ENCODE peak calls at places on chromosomes 12 and 14, in seven cellular contexts. One of them, this sample, is unnamed.

GRCh38 chr12:34289431-34290190 is 267.3 kb downstream of the ALG10 start:
- DNase-seq in activated CD4-positive, alpha-beta T cell treated with anti-CD3 and anti-CD28 coated beads for 36 hours: no peak
- DNase-seq in NCI-H1694 treated with DMSO at 0.1 percent for 48 hours: no peak
- DNase-seq in aorta: peak
- DNase-seq in A172: no peak
- DNase-seq in HS-5: no peak
- DNase-seq in EH: no peak
- DNase-seq in this sample: no peak

GRCh38 chr12:75970310-75970709 is 61.3 kb downstream of the PHLDA1 start:
- DNase-seq in activated CD4-positive, alpha-beta T cell treated with anti-CD3 and anti-CD28 coated beads for 36 hours: no peak
- DNase-seq in NCI-H1694 treated with DMSO at 0.1 percent for 48 hours: no peak
- DNase-seq in aorta: no peak
- DNase-seq in A172: no peak
- DNase-seq in HS-5: no peak
- DNase-seq in EH: no peak
- DNase-seq in this sample: no peak

GRCh38 chr14:51783765-51784164 is 76.6 kb upstream of the GNG2 start:
- DNase-seq in activated CD4-positive, alpha-beta T cell treated with anti-CD3 and anti-CD28 coated beads for 36 hours: no peak
- DNase-seq in NCI-H1694 treated with DMSO at 0.1 percent for 48 hours: no peak
- DNase-seq in aorta: no peak
- DNase-seq in A172: no peak
- DNase-seq in HS-5: peak
- DNase-seq in EH: peak
- DNase-seq in this sample: no peak

GRCh38 chr12:114166360-114166759 is 200.2 kb upstream of the RBM19 start:
- DNase-seq in activated CD4-positive, alpha-beta T cell treated with anti-CD3 and anti-CD28 coated beads for 36 hours: peak
- DNase-seq in NCI-H1694 treated with DMSO at 0.1 percent for 48 hours: no peak
- DNase-seq in aorta: no peak
- DNase-seq in A172: peak
- DNase-seq in HS-5: no peak
- DNase-seq in EH: peak
- DNase-seq in this sample: peak

GRCh38 chr12:27814851-27815591 is 35.0 kb upstream of the MANSC4 start:
- DNase-seq in activated CD4-positive, alpha-beta T cell treated with anti-CD3 and anti-CD28 coated beads for 36 hours: no peak
- DNase-seq in NCI-H1694 treated with DMSO at 0.1 percent for 48 hours: no peak
- DNase-seq in aorta: no peak
- DNase-seq in A172: no peak
- DNase-seq in HS-5: no peak
- DNase-seq in EH: peak
- DNase-seq in this sample: no peak

GRCh38 chr12:46933947-46934346 is 108.2 kb upstream of the SLC38A4 start:
- DNase-seq in activated CD4-positive, alpha-beta T cell treated with anti-CD3 and anti-CD28 coated beads for 36 hours: no peak
- DNase-seq in NCI-H1694 treated with DMSO at 0.1 percent for 48 hours: peak
- DNase-seq in aorta: no peak
- DNase-seq in A172: peak
- DNase-seq in HS-5: no peak
- DNase-seq in EH: peak
- DNase-seq in this sample: no peak

GRCh38 chr14:56686416-56686815 is 106.8 kb downstream of the TMEM260 start:
- DNase-seq in activated CD4-positive, alpha-beta T cell treated with anti-CD3 and anti-CD28 coated beads for 36 hours: peak
- DNase-seq in NCI-H1694 treated with DMSO at 0.1 percent for 48 hours: peak
- DNase-seq in aorta: no peak
- DNase-seq in A172: no peak
- DNase-seq in HS-5: no peak
- DNase-seq in EH: no peak
- DNase-seq in this sample: no peak

GRCh38 chr12:56151672-56152131 is 685 bp upstream of the MYL6B start:
- DNase-seq in activated CD4-positive, alpha-beta T cell treated with anti-CD3 and anti-CD28 coated beads for 36 hours: peak
- DNase-seq in NCI-H1694 treated with DMSO at 0.1 percent for 48 hours: peak
- DNase-seq in aorta: peak
- DNase-seq in A172: no peak
- DNase-seq in HS-5: no peak
- DNase-seq in EH: no peak
- DNase-seq in this sample: peak

GRCh38 chr12:122499991-122500684 is 594 bp downstream of the ZCCHC8 start:
- DNase-seq in activated CD4-positive, alpha-beta T cell treated with anti-CD3 and anti-CD28 coated beads for 36 hours: peak
- DNase-seq in NCI-H1694 treated with DMSO at 0.1 percent for 48 hours: peak
- DNase-seq in aorta: peak
- DNase-seq in A172: peak
- DNase-seq in HS-5: peak
- DNase-seq in EH: peak
- DNase-seq in this sample: peak

GRCh38 chr12:49043856-49044258 is 16.7 kb downstream of the KMT2D start:
- DNase-seq in activated CD4-positive, alpha-beta T cell treated with anti-CD3 and anti-CD28 coated beads for 36 hours: peak
- DNase-seq in NCI-H1694 treated with DMSO at 0.1 percent for 48 hours: peak
- DNase-seq in aorta: peak
- DNase-seq in A172: no peak
- DNase-seq in HS-5: no peak
- DNase-seq in EH: peak
- DNase-seq in this sample: peak

GRCh38 chr12:59191372-59191771 is 271.1 kb upstream of the LRIG3 start:
- DNase-seq in activated CD4-positive, alpha-beta T cell treated with anti-CD3 and anti-CD28 coated beads for 36 hours: no peak
- DNase-seq in NCI-H1694 treated with DMSO at 0.1 percent for 48 hours: no peak
- DNase-seq in aorta: no peak
- DNase-seq in A172: no peak
- DNase-seq in HS-5: no peak
- DNase-seq in EH: no peak
- DNase-seq in this sample: no peak

GRCh38 chr12:53065470-53065869 is 13.7 kb downstream of the SPRYD3 start:
- DNase-seq in activated CD4-positive, alpha-beta T cell treated with anti-CD3 and anti-CD28 coated beads for 36 hours: peak
- DNase-seq in NCI-H1694 treated with DMSO at 0.1 percent for 48 hours: no peak
- DNase-seq in aorta: peak
- DNase-seq in A172: no peak
- DNase-seq in HS-5: no peak
- DNase-seq in EH: peak
- DNase-seq in this sample: no peak

GRCh38 chr12:79983969-79984629 is 49.2 kb upstream of the PPP1R12A start:
- DNase-seq in activated CD4-positive, alpha-beta T cell treated with anti-CD3 and anti-CD28 coated beads for 36 hours: no peak
- DNase-seq in NCI-H1694 treated with DMSO at 0.1 percent for 48 hours: no peak
- DNase-seq in aorta: no peak
- DNase-seq in A172: peak
- DNase-seq in HS-5: peak
- DNase-seq in EH: peak
- DNase-seq in this sample: no peak

GRCh38 chr12:123895477-123895876 is 77.2 kb downstream of the CCDC92 start:
- DNase-seq in activated CD4-positive, alpha-beta T cell treated with anti-CD3 and anti-CD28 coated beads for 36 hours: no peak
- DNase-seq in NCI-H1694 treated with DMSO at 0.1 percent for 48 hours: no peak
- DNase-seq in aorta: peak
- DNase-seq in A172: no peak
- DNase-seq in HS-5: no peak
- DNase-seq in EH: no peak
- DNase-seq in this sample: no peak

GRCh38 chr14:96410119-96410518 is 18.2 kb downstream of the AK7 start:
- DNase-seq in activated CD4-positive, alpha-beta T cell treated with anti-CD3 and anti-CD28 coated beads for 36 hours: no peak
- DNase-seq in NCI-H1694 treated with DMSO at 0.1 percent for 48 hours: no peak
- DNase-seq in aorta: no peak
- DNase-seq in A172: peak
- DNase-seq in HS-5: no peak
- DNase-seq in EH: no peak
- DNase-seq in this sample: no peak

GRCh38 chr12:27965411-27965810 is 7.1 kb downstream of the PTHLH start:
- DNase-seq in activated CD4-positive, alpha-beta T cell treated with anti-CD3 and anti-CD28 coated beads for 36 hours: no peak
- DNase-seq in NCI-H1694 treated with DMSO at 0.1 percent for 48 hours: no peak
- DNase-seq in aorta: no peak
- DNase-seq in A172: peak
- DNase-seq in HS-5: no peak
- DNase-seq in EH: peak
- DNase-seq in this sample: no peak

GRCh38 chr14:64438181-64438839 is 27.0 kb upstream of the AKAP5 start:
- DNase-seq in activated CD4-positive, alpha-beta T cell treated with anti-CD3 and anti-CD28 coated beads for 36 hours: no peak
- DNase-seq in NCI-H1694 treated with DMSO at 0.1 percent for 48 hours: no peak
- DNase-seq in aorta: no peak
- DNase-seq in A172: peak
- DNase-seq in HS-5: peak
- DNase-seq in EH: peak
- DNase-seq in this sample: no peak

GRCh38 chr14:91223028-91223783 is 21.3 kb downstream of the GPR68 start:
- DNase-seq in activated CD4-positive, alpha-beta T cell treated with anti-CD3 and anti-CD28 coated beads for 36 hours: peak
- DNase-seq in NCI-H1694 treated with DMSO at 0.1 percent for 48 hours: no peak
- DNase-seq in aorta: no peak
- DNase-seq in A172: no peak
- DNase-seq in HS-5: no peak
- DNase-seq in EH: no peak
- DNase-seq in this sample: peak

GRCh38 chr12:52207895-52208294 is 16.1 kb upstream of the KRT80 start:
- DNase-seq in activated CD4-positive, alpha-beta T cell treated with anti-CD3 and anti-CD28 coated beads for 36 hours: no peak
- DNase-seq in NCI-H1694 treated with DMSO at 0.1 percent for 48 hours: peak
- DNase-seq in aorta: peak
- DNase-seq in A172: peak
- DNase-seq in HS-5: no peak
- DNase-seq in EH: peak
- DNase-seq in this sample: no peak

GRCh38 chr12:24776856-24777255 is 172.0 kb downstream of the BCAT1 start:
- DNase-seq in activated CD4-positive, alpha-beta T cell treated with anti-CD3 and anti-CD28 coated beads for 36 hours: no peak
- DNase-seq in NCI-H1694 treated with DMSO at 0.1 percent for 48 hours: no peak
- DNase-seq in aorta: no peak
- DNase-seq in A172: no peak
- DNase-seq in HS-5: no peak
- DNase-seq in EH: peak
- DNase-seq in this sample: no peak